ENCODE peak calls at places on chromosomes 6 and 20, in eight cellular contexts. L, V, P, S, Y, X, Z and R are unnamed samples.

GRCh38 chr6:12420626-12421025 is 130.5 kb downstream of the EDN1 start:
- DNase-seq in S (no peak), Z (no peak), P (no peak), L (peak), V (no peak), X (no peak), Y (no peak), R (peak)

GRCh38 chr6:109002100-109002697 is 92.4 kb downstream of the SESN1 start:
- DNase-seq in L (peak), S (no peak), Z (no peak), Y (no peak), V (peak), X (no peak), P (no peak), R (peak)

GRCh38 chr6:24858154-24858801 is 59.6 kb upstream of the ARMH2 start:
- DNase-seq in L (peak), X (no peak), Y (no peak), V (peak), P (no peak), Z (no peak), S (no peak), R (peak)

GRCh38 chr6:157761331-157761921 is 61.6 kb upstream of the SNX9 start:
- DNase-seq in P (no peak), Z (no peak), V (peak), X (no peak), Y (no peak), L (peak), S (no peak), R (peak)

GRCh38 chr20:19945732-19946670 is 71.2 kb upstream of the NAA20 start:
- DNase-seq in P (peak), V (peak), Z (no peak), L (no peak), Y (no peak), X (no peak), S (no peak), R (no peak)

GRCh38 chr6:25278914-25279747 is at the start of gene CARMIL1:
- DNase-seq in Y (peak), L (peak), Z (peak), X (peak), S (peak), V (peak), P (peak), R (peak)

GRCh38 chr6:132020138-132020551 is 69.0 kb upstream of the CCN2 start:
- DNase-seq in P (no peak), Z (peak), V (no peak), S (no peak), L (peak), X (peak), Y (no peak), R (peak)

GRCh38 chr6:30613251-30614043 is 3.6 kb downstream of the PPP1R10 start:
- DNase-seq in S (no peak), Z (no peak), Y (no peak), L (peak), P (no peak), X (peak), V (no peak), R (peak)

DNA sequence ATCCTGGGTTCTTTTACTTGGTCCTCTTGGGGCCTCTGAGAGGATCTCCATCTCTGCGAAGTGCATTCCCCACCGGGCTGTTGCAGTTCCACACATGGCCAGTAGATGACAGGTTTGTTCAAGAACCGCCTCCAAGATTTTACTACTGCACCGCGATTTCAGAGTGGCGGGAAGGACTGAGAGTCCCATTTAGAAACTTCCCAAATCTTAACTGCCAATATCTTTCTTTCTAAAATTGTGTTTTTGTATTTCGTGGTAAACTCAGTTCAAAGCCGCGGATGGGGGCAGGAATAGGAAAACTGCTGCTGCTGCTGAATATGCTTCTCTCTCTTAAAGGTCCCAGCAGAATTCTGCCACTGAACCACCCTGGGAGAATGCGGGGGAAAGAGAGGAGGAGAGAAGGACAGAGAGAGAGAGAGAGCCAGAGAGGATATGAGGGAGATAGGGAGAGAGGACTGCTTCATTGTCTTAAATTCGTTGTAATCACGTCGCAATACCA is 8.6 kb upstream of the BTNL2 start:
- DNase-seq in S (peak), Z (peak), L (peak), X (peak), V (peak), Y (peak), P (peak), R (peak)
- H3K4me3 ChIP-seq in S (no peak), Z (no peak), L (no peak), X (no peak), V (no peak), Y (no peak), P (no peak), R (peak)

GRCh38 chr6:75084872-75085381 is 120.9 kb downstream of the COL12A1 start:
- DNase-seq in V (no peak), P (peak), S (peak), Y (peak), X (peak), Z (no peak), L (no peak), R (no peak)
- H3K4me3 ChIP-seq in V (no peak), P (no peak), S (peak), Y (peak), X (peak), Z (peak), L (no peak), R (no peak)

DNA sequence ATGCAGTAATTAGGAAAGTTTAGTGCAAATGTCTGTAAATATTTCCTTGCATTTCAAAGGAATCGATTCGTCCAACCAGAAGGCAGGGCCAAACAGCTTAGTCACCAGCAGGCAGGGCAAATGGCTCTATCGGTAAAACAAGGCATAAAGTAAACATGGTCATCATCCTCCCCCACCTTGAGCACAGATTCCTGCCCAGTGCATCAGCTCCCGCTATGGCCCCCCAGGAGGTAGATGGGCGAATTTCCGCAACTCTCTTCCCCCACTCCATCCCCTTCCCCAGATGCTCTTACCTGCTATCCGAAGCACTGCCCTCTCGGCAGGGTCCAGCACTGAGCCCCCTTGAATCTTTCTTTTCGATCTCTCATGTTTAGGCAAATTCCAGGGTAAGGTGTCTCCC is 103.8 kb upstream of the BEND6 start:
- DNase-seq in X (no peak), Y (peak), V (peak), P (no peak), L (peak), Z (no peak), S (peak), R (peak)
- H3K4me3 ChIP-seq in X (peak), Y (peak), V (peak), P (peak), L (peak), Z (peak), S (peak), R (peak)

GRCh38 chr20:58514321-58515239 is 619 bp downstream of the APCDD1L start:
- DNase-seq in Z (peak), V (no peak), S (no peak), X (peak), L (peak), Y (peak), P (no peak), R (peak)

GRCh38 chr20:58512808-58513552 is 2.2 kb downstream of the APCDD1L start:
- DNase-seq in S (no peak), Y (peak), L (no peak), X (peak), P (no peak), V (no peak), Z (peak), R (peak)

GRCh38 chr20:58513580-58514285 is 1.5 kb downstream of the APCDD1L start:
- DNase-seq in S (no peak), Y (no peak), X (no peak), Z (peak), P (no peak), V (no peak), L (no peak), R (no peak)

GRCh38 chr20:58518387-58518786 is 3.2 kb upstream of the APCDD1L start:
- DNase-seq in Y (no peak), V (no peak), P (no peak), L (no peak), X (peak), S (no peak), Z (peak), R (no peak)

GRCh38 chr20:58515240-58516212 is at the start of gene APCDD1L:
- DNase-seq in V (no peak), Z (peak), X (peak), S (no peak), Y (peak), L (peak), P (no peak), R (peak)
- H3K4me3 ChIP-seq in V (no peak), Z (peak), X (peak), S (no peak), Y (peak), L (peak), P (peak), R (peak)

DNA sequence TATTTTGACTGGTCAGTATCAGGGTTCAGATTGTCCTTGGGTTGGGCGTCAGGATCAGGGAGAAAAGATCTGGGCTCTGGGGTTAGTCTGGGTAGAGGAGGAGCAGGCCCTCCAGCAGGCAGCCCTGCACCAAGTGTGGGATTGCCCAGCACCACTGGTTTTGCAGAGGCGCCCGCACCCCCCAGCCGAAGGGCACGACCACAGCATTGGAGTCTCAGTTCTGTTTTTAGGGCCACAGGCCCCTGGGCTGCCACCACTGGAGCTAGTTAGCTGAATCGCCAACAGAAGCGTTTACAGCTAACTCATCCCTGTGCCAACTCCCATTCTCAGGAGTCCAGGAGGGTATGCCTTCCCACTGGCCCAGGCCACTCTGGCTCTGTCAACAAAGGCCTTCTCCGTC is 84.2 kb downstream of the TCP11 start:
- DNase-seq in X (no peak), V (no peak), Z (no peak), S (no peak), Y (no peak), P (no peak), L (no peak), R (no peak)
- H3K4me3 ChIP-seq in X (no peak), V (no peak), Z (no peak), S (no peak), Y (no peak), P (no peak), L (no peak), R (no peak)

DNA sequence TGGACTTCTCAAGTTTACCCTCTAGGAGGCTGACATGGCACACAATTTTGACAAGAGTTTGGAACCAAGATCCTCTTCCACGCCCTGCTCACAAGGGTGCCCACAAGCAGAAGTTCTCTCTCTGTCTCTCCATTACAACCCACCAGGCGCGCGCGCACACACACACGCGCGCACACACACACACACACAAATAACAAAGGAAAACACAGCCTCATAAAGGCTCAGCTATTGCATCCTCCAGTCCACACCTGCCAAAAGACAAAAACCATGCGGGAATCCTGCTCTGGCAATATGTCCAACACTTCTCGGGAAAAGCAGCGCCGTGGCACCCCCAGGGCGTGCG is 870 bp downstream of the PAK5 start:
- DNase-seq in L (no peak), Y (peak), S (no peak), X (no peak), V (no peak), P (no peak), Z (no peak), R (no peak)
- H3K4me3 ChIP-seq in L (no peak), Y (no peak), S (peak), X (peak), V (no peak), P (no peak), Z (no peak), R (no peak)

DNA sequence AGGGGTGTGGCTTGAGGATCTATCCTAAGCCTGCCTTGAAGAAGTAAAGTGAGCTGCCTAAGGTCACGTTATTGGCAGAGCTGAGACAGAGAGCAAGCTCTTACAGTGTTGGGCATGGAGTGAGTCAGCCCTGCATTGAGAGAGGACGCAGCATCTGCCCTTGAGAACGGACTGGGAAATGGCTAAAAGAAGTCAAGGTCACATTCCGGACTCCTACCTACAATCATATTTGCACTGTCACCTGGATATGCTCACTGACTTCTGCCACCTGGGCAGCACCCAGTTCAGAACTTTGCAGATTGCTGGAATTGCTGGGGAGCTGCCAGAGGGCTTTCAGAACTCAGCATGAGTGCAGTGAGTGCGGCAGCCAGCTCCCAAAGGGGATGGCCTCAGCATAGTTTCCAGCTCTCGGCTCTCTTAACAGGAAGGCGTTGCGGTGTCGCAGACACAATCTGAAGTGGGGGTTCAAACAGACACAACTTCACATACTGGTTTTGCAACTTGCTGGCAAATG is 199.3 kb upstream of the SGK1 start:
- DNase-seq in Y (peak), Z (peak), S (peak), P (peak), V (no peak), L (peak), X (peak), R (peak)
- H3K4me3 ChIP-seq in Y (no peak), Z (no peak), S (no peak), P (peak), V (no peak), L (peak), X (peak), R (peak)